ENCODE peak calls at places on chromosomes 2 and 18, in five cellular contexts. One of them, this sample, is unnamed.

GRCh38 chr2:4937550-4937949 is 754.6 kb upstream of the SOX11 start:
- DNase-seq in left lobe of liver: no peak
- DNase-seq in cardiac muscle cell: peak; percentile 41
- DNase-seq in activated naive CD4-positive, alpha-beta T cell: no peak
- DNase-seq in SK-N-MC: no peak
- DNase-seq in this sample: no peak

GRCh38 chr18:59276047-59276446 is 2.8 kb upstream of the RAX start:
- DNase-seq in cardiac muscle cell: no peak
- DNase-seq in SK-N-MC: no peak
- DNase-seq in activated naive CD4-positive, alpha-beta T cell: no peak
- DNase-seq in left lobe of liver: no peak
- DNase-seq in this sample: no peak

GRCh38 chr2:240130393-240131195 is 5.5 kb downstream of the COPS9 start:
- DNase-seq in left lobe of liver: no peak
- DNase-seq in SK-N-MC: no peak
- DNase-seq in activated naive CD4-positive, alpha-beta T cell: no peak
- DNase-seq in cardiac muscle cell: no peak
- DNase-seq in this sample: peak; percentile 56

GRCh38 chr2:126899786-126900185 is 1.1 kb downstream of the TEX51 start:
- DNase-seq in activated naive CD4-positive, alpha-beta T cell: no peak
- DNase-seq in left lobe of liver: peak; percentile 27
- DNase-seq in cardiac muscle cell: no peak
- DNase-seq in SK-N-MC: no peak
- DNase-seq in this sample: peak; percentile 54

GRCh38 chr2:230987137-230988020 is 8.5 kb upstream of the SPATA3 start:
- DNase-seq in activated naive CD4-positive, alpha-beta T cell: peak; percentile 64
- DNase-seq in cardiac muscle cell: peak; percentile 86
- DNase-seq in SK-N-MC: no peak
- DNase-seq in left lobe of liver: peak; percentile 86
- DNase-seq in this sample: peak; percentile 47

GRCh38 chr2:174970092-174970491 is 35.1 kb downstream of the CHN1 start:
- DNase-seq in left lobe of liver: no peak
- DNase-seq in activated naive CD4-positive, alpha-beta T cell: no peak
- DNase-seq in cardiac muscle cell: no peak
- DNase-seq in SK-N-MC: no peak
- DNase-seq in this sample: no peak

GRCh38 chr2:85503611-85504433 is 35.1 kb upstream of the MAT2A start:
- DNase-seq in SK-N-MC: no peak
- DNase-seq in cardiac muscle cell: no peak
- DNase-seq in left lobe of liver: no peak
- DNase-seq in activated naive CD4-positive, alpha-beta T cell: no peak
- DNase-seq in this sample: no peak

GRCh38 chr2:109089602-109090300 is 39.3 kb upstream of the SH3RF3 start:
- DNase-seq in SK-N-MC: no peak
- DNase-seq in cardiac muscle cell: no peak
- DNase-seq in left lobe of liver: no peak
- DNase-seq in activated naive CD4-positive, alpha-beta T cell: no peak
- DNase-seq in this sample: no peak

GRCh38 chr2:145413261-145413660 is 893.3 kb upstream of the ZEB2 start:
- DNase-seq in SK-N-MC: no peak
- DNase-seq in left lobe of liver: no peak
- DNase-seq in cardiac muscle cell: no peak
- DNase-seq in activated naive CD4-positive, alpha-beta T cell: no peak
- DNase-seq in this sample: no peak

GRCh38 chr2:55947759-55948158 is 24.2 kb upstream of the EFEMP1 start:
- DNase-seq in activated naive CD4-positive, alpha-beta T cell: no peak
- DNase-seq in left lobe of liver: no peak
- DNase-seq in cardiac muscle cell: no peak
- DNase-seq in SK-N-MC: no peak
- DNase-seq in this sample: no peak

GRCh38 chr18:3652380-3653262 is 202.6 kb downstream of the TGIF1 start:
- DNase-seq in left lobe of liver: no peak
- DNase-seq in activated naive CD4-positive, alpha-beta T cell: no peak
- DNase-seq in cardiac muscle cell: peak; percentile 77
- DNase-seq in SK-N-MC: no peak
- DNase-seq in this sample: peak; percentile 87

GRCh38 chr2:152336854-152337510 is 2.0 kb downstream of the FMNL2 start:
- DNase-seq in activated naive CD4-positive, alpha-beta T cell: no peak
- DNase-seq in left lobe of liver: no peak
- DNase-seq in cardiac muscle cell: peak; percentile 17
- DNase-seq in SK-N-MC: no peak
- DNase-seq in this sample: no peak

GRCh38 chr2:102057502-102058292 is 65.9 kb downstream of the IL1R2 start:
- DNase-seq in left lobe of liver: peak; percentile 65
- DNase-seq in cardiac muscle cell: no peak
- DNase-seq in SK-N-MC: no peak
- DNase-seq in activated naive CD4-positive, alpha-beta T cell: no peak
- DNase-seq in this sample: no peak

GRCh38 chr2:152228215-152228614 is 52.7 kb upstream of the STAM2 start:
- DNase-seq in left lobe of liver: no peak
- DNase-seq in cardiac muscle cell: no peak
- DNase-seq in SK-N-MC: no peak
- DNase-seq in activated naive CD4-positive, alpha-beta T cell: no peak
- DNase-seq in this sample: no peak

This sample was measured in lower leg skin.